ENCODE peak calls at places on chromosome 16, in four cellular contexts. U, L, P and H are unnamed samples.

GRCh38 chr16:17475104-17475503 is 4.3 kb upstream of the XYLT1 start:
- DNase-seq in U (no peak), L (no peak), P (no peak), H (no peak)

GRCh38 chr16:13961099-13961811 is 41.3 kb downstream of the ERCC4 start:
- DNase-seq in U (no peak), L (no peak), P (no peak), H (no peak)

GRCh38 chr16:54657058-54657708 is 273.5 kb upstream of the IRX5 start:
- DNase-seq in U (peak), L (no peak), P (no peak), H (no peak)

GRCh38 chr16:31072540-31073072 is 1.4 kb downstream of the ZNF668 start:
- DNase-seq in U (peak), L (peak), P (peak), H (peak)

GRCh38 chr16:60031751-60032150 is 1297.6 kb upstream of the GOT2 start:
- DNase-seq in U (no peak), L (no peak), P (no peak), H (no peak)

GRCh38 chr16:48497932-48498760 is 111.8 kb downstream of the N4BP1 start:
- DNase-seq in U (no peak), L (no peak), P (no peak), H (no peak)

GRCh38 chr16:2483160-2483559 is 8.2 kb downstream of the TBC1D24 start:
- DNase-seq in U (no peak), L (no peak), P (no peak), H (no peak)

GRCh38 chr16:30335598-30336474 is 19.3 kb downstream of the CD2BP2 start:
- DNase-seq in U (peak), L (no peak), P (no peak), H (no peak)

GRCh38 chr16:88444826-88445582 is 8.1 kb upstream of the ZFPM1 start:
- DNase-seq in U (no peak), L (no peak), P (no peak), H (no peak)

GRCh38 chr16:48910214-48910613 is 300.2 kb upstream of the N4BP1 start:
- DNase-seq in U (no peak), L (no peak), P (no peak), H (no peak)

GRCh38 chr16:85445779-85446222 is 167.3 kb upstream of the GSE1 start:
- DNase-seq in U (no peak), L (no peak), P (no peak), H (no peak)

GRCh38 chr16:56688762-56689161 is 6.5 kb downstream of the MT1X start:
- DNase-seq in U (no peak), L (no peak), P (no peak), H (no peak)

GRCh38 chr16:86044241-86044671 is 145.3 kb downstream of the IRF8 start:
- DNase-seq in U (no peak), L (peak), P (peak), H (no peak)

GRCh38 chr16:85607331-85607765 is 5.8 kb upstream of the GSE1 start:
- DNase-seq in U (no peak), L (peak), P (peak), H (no peak)

GRCh38 chr16:64058685-64059084 is 1063.2 kb downstream of the CDH11 start:
- DNase-seq in U (no peak), L (no peak), P (no peak), H (no peak)

GRCh38 chr16:80591071-80591935 is 50.5 kb downstream of the DYNLRB2 start:
- DNase-seq in U (no peak), L (no peak), P (no peak), H (no peak)

GRCh38 chr16:64096671-64097070 is 1025.2 kb downstream of the CDH11 start:
- DNase-seq in U (no peak), L (no peak), P (no peak), H (no peak)

GRCh38 chr16:53734908-53735307 is 31.0 kb downstream of the FTO start:
- DNase-seq in U (no peak), L (no peak), P (no peak), H (no peak)

GRCh38 chr16:51872536-51872935 is 674.4 kb downstream of the TOX3 start:
- DNase-seq in U (no peak), L (no peak), P (no peak), H (no peak)

GRCh38 chr16:79347176-79347715 is 253.3 kb downstream of the MAF start:
- DNase-seq in U (no peak), L (no peak), P (no peak), H (no peak)

GRCh38 chr16:20369452-20370054 is 17.0 kb upstream of the UMOD start:
- DNase-seq in U (no peak), L (no peak), P (no peak), H (no peak)

GRCh38 chr16:29992371-29992967 is 2.9 kb downstream of the HIRIP3 start:
- DNase-seq in U (no peak), L (no peak), P (no peak), H (no peak)

GRCh38 chr16:27529962-27530361 is 19.8 kb downstream of the GTF3C1 start:
- DNase-seq in U (no peak), L (no peak), P (no peak), H (no peak)

GRCh38 chr16:88658714-88659113 is 4.2 kb downstream of the MVD start:
- DNase-seq in U (no peak), L (no peak), P (no peak), H (no peak)

GRCh38 chr16:67248401-67249177 is at the start of gene SLC9A5:
- DNase-seq in U (no peak), L (no peak), P (peak), H (no peak)

GRCh38 chr16:15650019-15650697 is at the start of gene NDE1:
- DNase-seq in U (peak), L (peak), P (peak), H (peak)

GRCh38 chr16:63613701-63614100 is 1508.2 kb downstream of the CDH11 start:
- DNase-seq in U (peak), L (no peak), P (no peak), H (no peak)

GRCh38 chr16:80028581-80029380 is 428.2 kb upstream of the MAF start:
- DNase-seq in U (no peak), L (peak), P (peak), H (no peak)

GRCh38 chr16:1003551-1004347 is 22.2 kb downstream of the SOX8 start:
- DNase-seq in U (no peak), L (no peak), P (no peak), H (no peak)

GRCh38 chr16:15771694-15772093 is 85.1 kb downstream of the MYH11 start:
- DNase-seq in U (no peak), L (no peak), P (no peak), H (no peak)

GRCh38 chr16:28549301-28549899 is 4.3 kb upstream of the SGF29 start:
- DNase-seq in U (peak), L (no peak), P (no peak), H (peak)

GRCh38 chr16:83917152-83918120 is 18.5 kb downstream of the MLYCD start:
- DNase-seq in U (no peak), L (no peak), P (no peak), H (no peak)

GRCh38 chr16:66473654-66474519 is 46.8 kb downstream of the BEAN1 start:
- DNase-seq in U (peak), L (no peak), P (no peak), H (no peak)

GRCh38 chr16:31108035-31108793 is at the start of gene BCKDK:
- DNase-seq in U (peak), L (peak), P (peak), H (peak)

GRCh38 chr16:82108101-82108500 is 61.9 kb downstream of the MPHOSPH6 start:
- DNase-seq in U (no peak), L (no peak), P (no peak), H (no peak)

GRCh38 chr16:65122974-65123845 is 1.3 kb upstream of the CDH11 start:
- DNase-seq in U (no peak), L (peak), P (peak), H (no peak)

GRCh38 chr16:9447195-9447551 is 355.7 kb downstream of the HAPSTR1 start:
- DNase-seq in U (no peak), L (no peak), P (no peak), H (no peak)
- H3K4me3 ChIP-seq in U (no peak), L (no peak), P (no peak), H (no peak)

DNA sequence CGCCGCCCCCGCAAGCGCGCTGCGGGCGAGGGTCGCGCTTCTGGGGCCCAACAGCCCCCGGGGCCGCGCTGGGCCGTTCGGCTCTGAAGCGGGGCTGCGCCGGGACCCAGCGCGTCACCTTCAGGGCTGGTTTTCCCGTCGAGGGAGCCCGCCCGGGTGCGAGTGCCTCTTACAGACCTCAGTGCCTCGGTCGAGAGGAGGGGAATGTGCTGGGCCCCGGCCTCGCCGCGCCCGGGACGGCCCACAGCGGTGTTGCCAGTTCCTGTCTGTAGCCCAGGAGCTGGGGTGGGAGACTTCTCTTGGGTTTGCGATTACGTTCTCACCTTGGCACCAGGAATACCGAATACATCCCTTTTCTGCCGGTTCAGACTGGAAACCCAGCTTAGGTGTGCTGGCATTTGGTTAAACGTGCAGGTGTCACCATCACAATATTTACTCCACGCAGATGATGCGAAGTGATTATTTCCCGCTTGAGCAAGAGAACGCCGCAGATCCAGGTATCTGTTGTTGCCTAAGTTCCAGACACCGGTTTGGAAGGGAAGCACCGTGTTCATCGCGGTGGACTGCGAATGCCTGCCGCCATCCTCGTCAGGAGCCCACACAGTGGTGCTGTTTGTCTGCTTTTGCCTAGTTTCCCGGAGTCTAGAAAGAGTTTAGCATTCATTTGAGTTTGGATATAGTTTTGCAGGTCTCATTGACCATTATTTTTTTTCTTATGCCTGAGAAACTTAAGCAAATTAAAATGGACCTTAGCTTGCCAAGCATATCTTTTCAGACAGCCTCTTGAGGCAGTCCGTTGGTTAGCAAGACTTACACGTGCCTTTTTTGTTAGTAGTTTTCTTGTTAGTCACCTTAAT is 915 bp downstream of the MAP1LC3B start:
- DNase-seq in U (peak), L (peak), P (peak), H (peak)
- H2AFZ ChIP-seq in U (peak), L (peak), P (no peak), H (peak)

GRCh38 chr16:4766875-4767628 is at the start of gene ZNF500:
- DNase-seq in U (peak), L (peak), P (peak), H (peak)

GRCh38 chr16:4771646-4772045 is 4.7 kb upstream of the ZNF500 start:
- DNase-seq in U (no peak), L (no peak), P (no peak), H (no peak)

GRCh38 chr16:4767872-4768548 is 1.0 kb upstream of the ZNF500 start:
- DNase-seq in U (peak), L (no peak), P (no peak), H (peak)

GRCh38 chr16:4768549-4769305 is 1.8 kb upstream of the ZNF500 start:
- DNase-seq in U (peak), L (peak), P (peak), H (peak)

GRCh38 chr16:4769306-4769638 is 2.3 kb upstream of the ZNF500 start:
- DNase-seq in U (no peak), L (no peak), P (no peak), H (no peak)
- H3K4me3 ChIP-seq in U (no peak), L (peak), P (peak), H (no peak)

DNA sequence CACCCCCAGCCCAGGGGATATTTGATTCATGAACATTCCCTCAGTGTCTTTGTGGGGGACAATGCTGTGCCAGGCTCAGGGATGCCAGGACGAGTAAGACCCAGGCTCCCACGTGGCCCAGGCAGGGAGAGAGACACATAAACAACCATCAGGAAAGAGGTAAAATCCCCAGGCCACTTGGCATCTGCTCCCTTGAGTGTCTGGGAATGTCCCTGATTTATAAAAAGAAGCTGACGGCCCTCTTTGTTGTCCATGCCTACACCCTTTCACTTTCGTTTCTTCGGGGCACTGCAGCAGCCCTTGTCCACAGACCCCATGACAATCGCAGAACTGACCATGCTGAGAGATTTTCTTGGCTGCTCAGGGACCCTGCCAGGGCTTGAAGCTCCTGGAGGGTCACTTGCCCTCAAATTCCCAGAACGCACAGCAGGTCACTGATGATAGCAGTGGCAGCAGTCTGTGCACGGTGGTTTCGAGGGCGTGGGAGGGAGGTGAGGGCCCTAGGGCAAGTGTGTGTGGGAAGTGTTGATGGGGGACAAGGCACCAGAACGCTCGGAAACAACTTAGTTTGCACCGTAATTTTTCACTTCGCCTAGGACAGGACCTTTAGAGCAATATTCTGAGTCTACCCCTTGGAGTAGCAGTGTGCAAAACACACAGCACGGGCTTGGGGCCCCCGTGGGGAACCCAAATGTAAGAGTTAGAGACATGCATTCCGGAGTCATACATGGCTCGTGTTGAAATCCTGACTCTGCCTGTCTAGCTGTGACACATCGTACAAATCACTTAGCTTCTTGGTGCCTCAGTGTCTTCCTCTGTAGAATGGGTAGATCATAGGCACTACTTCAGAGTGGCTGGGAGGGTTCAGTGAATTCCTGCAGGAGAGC is 4.7 kb downstream of the NOD2 start:
- DNase-seq in U (peak), L (no peak), P (no peak), H (no peak)
- H2AFZ ChIP-seq in U (peak), L (peak), P (no peak), H (no peak)

GRCh38 chr16:11410382-11411058 is 65.3 kb downstream of the RMI2 start:
- DNase-seq in U (no peak), L (no peak), P (no peak), H (no peak)
- H3K4me3 ChIP-seq in U (no peak), L (no peak), P (no peak), H (no peak)